ENCODE peak calls at places on chromosomes 5 and 9, in ten cellular contexts. One of them, this sample, is unnamed.

GRCh38 chr9:72635197-72635596 is 113.8 kb downstream of the TMC1 start:
- DNase-seq in MM.1S: peak; percentile 91
- DNase-seq in K562: no peak
- DNase-seq in astrocyte: no peak
- DNase-seq in OCI-LY7: no peak
- DNase-seq in fibroblast of lung: no peak
- DNase-seq in HepG2: no peak
- DNase-seq in neural progenitor cell: peak; percentile 27
- DNase-seq in GM23338: peak; percentile 82
- DNase-seq in IMR-90: no peak
- DNase-seq in this sample: no peak

GRCh38 chr9:93267681-93268505 is 84.0 kb downstream of the WNK2 start:
- DNase-seq in MM.1S: no peak
- DNase-seq in astrocyte: no peak
- DNase-seq in fibroblast of lung: no peak
- DNase-seq in IMR-90: no peak
- DNase-seq in K562: no peak
- DNase-seq in GM23338: no peak
- DNase-seq in OCI-LY7: peak; percentile 49
- DNase-seq in neural progenitor cell: no peak
- DNase-seq in HepG2: no peak
- DNase-seq in this sample: peak; percentile 69

GRCh38 chr9:128552744-128553221 is 396 bp downstream of the SPTAN1 start:
- DNase-seq in astrocyte: no peak
- DNase-seq in neural progenitor cell: peak; percentile 86
- DNase-seq in fibroblast of lung: no peak
- DNase-seq in OCI-LY7: peak; percentile 68
- DNase-seq in IMR-90: no peak
- DNase-seq in K562: peak; percentile 52
- DNase-seq in HepG2: no peak
- DNase-seq in GM23338: peak; percentile 61
- DNase-seq in MM.1S: peak; percentile 31
- DNase-seq in this sample: peak; percentile 86

GRCh38 chr5:143717400-143717799 is 94.6 kb upstream of the HMHB1 start:
- DNase-seq in GM23338: no peak
- DNase-seq in neural progenitor cell: no peak
- DNase-seq in IMR-90: peak; percentile 72
- DNase-seq in OCI-LY7: no peak
- DNase-seq in fibroblast of lung: peak; percentile 18
- DNase-seq in K562: no peak
- DNase-seq in MM.1S: no peak
- DNase-seq in HepG2: no peak
- DNase-seq in astrocyte: peak; percentile 91
- DNase-seq in this sample: peak; percentile 81

GRCh38 chr5:158456756-158457155 is 597.8 kb upstream of the CLINT1 start:
- DNase-seq in astrocyte: peak; percentile 95
- DNase-seq in IMR-90: peak; percentile 94
- DNase-seq in HepG2: peak; percentile 3
- DNase-seq in fibroblast of lung: peak; percentile 97
- DNase-seq in GM23338: no peak
- DNase-seq in OCI-LY7: no peak
- DNase-seq in neural progenitor cell: no peak
- DNase-seq in K562: no peak
- DNase-seq in MM.1S: no peak
- DNase-seq in this sample: peak; percentile 85

GRCh38 chr9:105608685-105609598 is 51.0 kb downstream of the FKTN start:
- DNase-seq in OCI-LY7: peak; percentile 75
- DNase-seq in GM23338: peak; percentile 79
- DNase-seq in fibroblast of lung: peak; percentile 71
- DNase-seq in MM.1S: peak; percentile 71
- DNase-seq in neural progenitor cell: peak; percentile 79
- DNase-seq in K562: peak; percentile 50
- DNase-seq in HepG2: peak; percentile 50
- DNase-seq in astrocyte: peak; percentile 29
- DNase-seq in IMR-90: peak; percentile 59
- DNase-seq in this sample: no peak

GRCh38 chr5:548256-548655 is 24.0 kb upstream of the SLC9A3 start:
- DNase-seq in HepG2: no peak
- DNase-seq in neural progenitor cell: no peak
- DNase-seq in MM.1S: no peak
- DNase-seq in OCI-LY7: no peak
- DNase-seq in astrocyte: no peak
- DNase-seq in K562: no peak
- DNase-seq in GM23338: no peak
- DNase-seq in IMR-90: peak; percentile 19
- DNase-seq in fibroblast of lung: no peak
- DNase-seq in this sample: no peak

GRCh38 chr9:70654144-70654543 is 239.7 kb upstream of the KLF9 start:
- DNase-seq in K562: no peak
- DNase-seq in MM.1S: no peak
- DNase-seq in neural progenitor cell: no peak
- DNase-seq in HepG2: no peak
- DNase-seq in IMR-90: no peak
- DNase-seq in astrocyte: no peak
- DNase-seq in GM23338: no peak
- DNase-seq in fibroblast of lung: no peak
- DNase-seq in OCI-LY7: no peak
- DNase-seq in this sample: no peak

GRCh38 chr9:128927731-128928411 is 7.1 kb downstream of the PHYHD1 start:
- DNase-seq in MM.1S: peak; percentile 38
- DNase-seq in K562: peak; percentile 75
- DNase-seq in astrocyte: peak; percentile 12
- DNase-seq in IMR-90: peak; percentile 47
- DNase-seq in fibroblast of lung: peak; percentile 51
- DNase-seq in OCI-LY7: peak; percentile 70
- DNase-seq in neural progenitor cell: peak; percentile 79
- DNase-seq in GM23338: peak; percentile 88
- DNase-seq in HepG2: no peak
- DNase-seq in this sample: peak; percentile 85

GRCh38 chr5:97575322-97575721 is 392.3 kb upstream of the RIOK2 start:
- DNase-seq in HepG2: no peak
- DNase-seq in fibroblast of lung: no peak
- DNase-seq in IMR-90: no peak
- DNase-seq in GM23338: no peak
- DNase-seq in OCI-LY7: no peak
- DNase-seq in K562: no peak
- DNase-seq in astrocyte: no peak
- DNase-seq in neural progenitor cell: no peak
- DNase-seq in MM.1S: no peak
- DNase-seq in this sample: no peak

GRCh38 chr5:80206282-80206681 is 49.6 kb downstream of the SERINC5 start:
- DNase-seq in GM23338: no peak
- DNase-seq in IMR-90: peak; percentile 86
- DNase-seq in OCI-LY7: no peak
- DNase-seq in fibroblast of lung: no peak
- DNase-seq in K562: no peak
- DNase-seq in MM.1S: no peak
- DNase-seq in neural progenitor cell: no peak
- DNase-seq in HepG2: no peak
- DNase-seq in astrocyte: peak; percentile 88
- DNase-seq in this sample: peak; percentile 92

GRCh38 chr9:133527444-133527920 is 2.7 kb upstream of the MYMK start:
- DNase-seq in fibroblast of lung: peak; percentile 22
- DNase-seq in GM23338: peak; percentile 35
- DNase-seq in neural progenitor cell: peak; percentile 51
- DNase-seq in HepG2: no peak
- DNase-seq in K562: no peak
- DNase-seq in MM.1S: no peak
- DNase-seq in astrocyte: no peak
- DNase-seq in OCI-LY7: no peak
- DNase-seq in IMR-90: no peak
- DNase-seq in this sample: no peak

GRCh38 chr9:79571309-79572031 is at the start of gene TLE4:
- DNase-seq in HepG2: peak; percentile 96
- DNase-seq in K562: peak; percentile 86
- DNase-seq in OCI-LY7: peak; percentile 100
- DNase-seq in neural progenitor cell: peak; percentile 100
- DNase-seq in IMR-90: peak; percentile 100
- DNase-seq in astrocyte: peak; percentile 100
- DNase-seq in fibroblast of lung: peak; percentile 100
- DNase-seq in MM.1S: peak; percentile 100
- DNase-seq in GM23338: peak; percentile 100
- DNase-seq in this sample: peak; percentile 98

GRCh38 chr9:13139641-13140171 is 139.8 kb downstream of the MPDZ start:
- DNase-seq in HepG2: peak; percentile 3
- DNase-seq in GM23338: peak; percentile 15
- DNase-seq in OCI-LY7: no peak
- DNase-seq in MM.1S: no peak
- DNase-seq in IMR-90: peak; percentile 91
- DNase-seq in K562: no peak
- DNase-seq in neural progenitor cell: no peak
- DNase-seq in fibroblast of lung: peak; percentile 90
- DNase-seq in astrocyte: peak; percentile 86
- DNase-seq in this sample: peak; percentile 43

GRCh38 chr5:65986050-65986451 is 59.7 kb downstream of the ERBIN start:
- DNase-seq in K562: no peak
- DNase-seq in IMR-90: peak; percentile 91
- DNase-seq in MM.1S: no peak
- DNase-seq in OCI-LY7: no peak
- DNase-seq in GM23338: no peak
- DNase-seq in neural progenitor cell: no peak
- DNase-seq in astrocyte: peak; percentile 47
- DNase-seq in HepG2: no peak
- DNase-seq in fibroblast of lung: peak; percentile 86
- DNase-seq in this sample: peak; percentile 91

GRCh38 chr5:154780128-154780527 is 25.0 kb downstream of the LARP1 start:
- DNase-seq in GM23338: no peak
- DNase-seq in IMR-90: no peak
- DNase-seq in MM.1S: no peak
- DNase-seq in OCI-LY7: no peak
- DNase-seq in HepG2: no peak
- DNase-seq in neural progenitor cell: no peak
- DNase-seq in fibroblast of lung: no peak
- DNase-seq in K562: no peak
- DNase-seq in astrocyte: no peak
- DNase-seq in this sample: no peak

GRCh38 chr5:154782326-154782725 is 27.1 kb downstream of the LARP1 start:
- DNase-seq in HepG2: no peak
- DNase-seq in neural progenitor cell: peak; percentile 52
- DNase-seq in MM.1S: no peak
- DNase-seq in OCI-LY7: no peak
- DNase-seq in IMR-90: no peak
- DNase-seq in astrocyte: no peak
- DNase-seq in K562: peak; percentile 70
- DNase-seq in fibroblast of lung: no peak
- DNase-seq in GM23338: peak; percentile 48
- DNase-seq in this sample: no peak

GRCh38 chr5:154779105-154779504 is 23.9 kb downstream of the LARP1 start:
- DNase-seq in HepG2: peak; percentile 77
- DNase-seq in astrocyte: peak; percentile 89
- DNase-seq in IMR-90: peak; percentile 93
- DNase-seq in K562: no peak
- DNase-seq in OCI-LY7: no peak
- DNase-seq in fibroblast of lung: peak; percentile 80
- DNase-seq in neural progenitor cell: no peak
- DNase-seq in GM23338: no peak
- DNase-seq in MM.1S: no peak
- DNase-seq in this sample: peak; percentile 93

GRCh38 chr5:154776167-154776566 is 21.0 kb downstream of the LARP1 start:
- DNase-seq in K562: peak; percentile 55
- DNase-seq in neural progenitor cell: no peak
- DNase-seq in fibroblast of lung: no peak
- DNase-seq in astrocyte: no peak
- DNase-seq in GM23338: no peak
- DNase-seq in IMR-90: no peak
- DNase-seq in MM.1S: no peak
- DNase-seq in OCI-LY7: no peak
- DNase-seq in HepG2: no peak
- DNase-seq in this sample: no peak

DNA sequence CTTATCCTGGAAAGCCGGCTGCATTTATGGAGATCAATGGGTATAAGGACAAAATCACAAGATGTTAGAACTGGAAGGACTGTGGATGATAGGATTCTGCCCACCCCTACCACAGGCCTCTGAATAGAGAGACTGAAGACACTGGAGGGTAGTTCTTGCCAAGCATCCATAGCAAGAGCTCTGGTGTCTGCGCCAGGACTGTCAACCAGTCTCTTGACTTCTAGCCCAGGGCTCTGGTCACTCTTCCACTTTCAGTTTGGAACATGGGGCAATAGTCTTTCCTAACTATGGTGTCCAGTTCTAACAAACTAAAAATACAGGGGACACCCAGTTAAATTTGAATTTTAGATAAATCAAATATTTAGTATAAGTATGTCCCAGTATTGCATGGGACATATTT is 23.4 kb downstream of the LARP1 start:
- DNase-seq in K562: no peak
- DNase-seq in OCI-LY7: no peak
- DNase-seq in IMR-90: no peak
- DNase-seq in neural progenitor cell: no peak
- DNase-seq in MM.1S: no peak
- DNase-seq in GM23338: no peak
- DNase-seq in astrocyte: no peak
- DNase-seq in HepG2: no peak
- DNase-seq in fibroblast of lung: peak; percentile 22
- DNase-seq in this sample: no peak
- H3K4me1 ChIP-seq in K562: peaks cover 35% of the 10 kb centered on the region
- H3K4me1 ChIP-seq in OCI-LY7: peaks cover 13% of the 10 kb centered on the region
- H3K4me1 ChIP-seq in IMR-90: peaks cover 20% of the 10 kb centered on the region
- H3K4me1 ChIP-seq in neural progenitor cell: peaks cover 41% of the 10 kb centered on the region
- H3K4me1 ChIP-seq in MM.1S: peaks cover 31% of the 10 kb centered on the region
- H3K4me1 ChIP-seq in GM23338: peaks cover 89% of the 10 kb centered on the region
- H3K4me1 ChIP-seq in astrocyte: peaks cover 11% of the 10 kb centered on the region
- H3K4me1 ChIP-seq in HepG2: peaks cover 93% of the 10 kb centered on the region
- H3K4me1 ChIP-seq in fibroblast of lung: peaks cover 7% of the 10 kb centered on the region
- H3K4me1 ChIP-seq in this sample: peaks cover 29% of the 10 kb centered on the region

GRCh38 chr5:171311698-171312083 is 2.6 kb downstream of the TLX3 start:
- DNase-seq in astrocyte: no peak
- DNase-seq in neural progenitor cell: no peak
- DNase-seq in GM23338: peak; percentile 25
- DNase-seq in K562: no peak
- DNase-seq in OCI-LY7: no peak
- DNase-seq in MM.1S: no peak
- DNase-seq in HepG2: no peak
- DNase-seq in fibroblast of lung: no peak
- DNase-seq in IMR-90: no peak
- DNase-seq in this sample: no peak
- H4K20me1 ChIP-seq in astrocyte: peaks cover 22% of the 10 kb centered on the region
- H4K20me1 ChIP-seq in neural progenitor cell: peaks cover 100% of the 10 kb centered on the region
- H4K20me1 ChIP-seq in GM23338: peaks cover 12% of the 10 kb centered on the region
- H4K20me1 ChIP-seq in K562: no peaks in the 10 kb centered on the region
- H4K20me1 ChIP-seq in OCI-LY7: no peaks in the 10 kb centered on the region
- H4K20me1 ChIP-seq in MM.1S: no peaks in the 10 kb centered on the region
- H4K20me1 ChIP-seq in HepG2: no peaks in the 10 kb centered on the region
- H4K20me1 ChIP-seq in fibroblast of lung: no peaks in the 10 kb centered on the region
- H4K20me1 ChIP-seq in IMR-90: peaks cover 9% of the 10 kb centered on the region
- H4K20me1 ChIP-seq in this sample: no peaks in the 10 kb centered on the region

GRCh38 chr5:180296778-180297177 is 4.9 kb upstream of the MAPK9 start:
- DNase-seq in GM23338: peak; percentile 32
- DNase-seq in OCI-LY7: peak; percentile 49
- DNase-seq in HepG2: no peak
- DNase-seq in neural progenitor cell: no peak
- DNase-seq in astrocyte: peak; percentile 31
- DNase-seq in K562: no peak
- DNase-seq in fibroblast of lung: peak; percentile 31
- DNase-seq in MM.1S: no peak
- DNase-seq in IMR-90: peak; percentile 13
- DNase-seq in this sample: no peak
- TF ChIP-seq CTCF in GM23338: no peak
- TF ChIP-seq CTCF in OCI-LY7: peak; percentile 42
- TF ChIP-seq CTCF in HepG2: no peak
- TF ChIP-seq CTCF in neural progenitor cell: no peak
- TF ChIP-seq CTCF in astrocyte: no peak
- TF ChIP-seq CTCF in K562: no peak
- TF ChIP-seq CTCF in fibroblast of lung: no peak
- TF ChIP-seq CTCF in MM.1S: no peak
- TF ChIP-seq CTCF in IMR-90: peak; percentile 2
- TF ChIP-seq CTCF in this sample: no peak

GRCh38 chr9:136090060-136090735 is 4.9 kb downstream of the NACC2 start:
- DNase-seq in astrocyte: no peak
- DNase-seq in K562: no peak
- DNase-seq in MM.1S: no peak
- DNase-seq in OCI-LY7: no peak
- DNase-seq in fibroblast of lung: no peak
- DNase-seq in neural progenitor cell: peak; percentile 0
- DNase-seq in GM23338: no peak
- DNase-seq in HepG2: no peak
- DNase-seq in IMR-90: no peak
- DNase-seq in this sample: peak; percentile 85
- H3K4me1 ChIP-seq in astrocyte: peaks cover 30% of the 10 kb centered on the region
- H3K4me1 ChIP-seq in K562: peaks cover 86% of the 10 kb centered on the region
- H3K4me1 ChIP-seq in MM.1S: no peaks in the 10 kb centered on the region
- H3K4me1 ChIP-seq in OCI-LY7: peaks cover 14% of the 10 kb centered on the region
- H3K4me1 ChIP-seq in fibroblast of lung: peaks cover 7% of the 10 kb centered on the region
- H3K4me1 ChIP-seq in neural progenitor cell: peaks cover 38% of the 10 kb centered on the region
- H3K4me1 ChIP-seq in GM23338: peaks cover 31% of the 10 kb centered on the region
- H3K4me1 ChIP-seq in HepG2: peaks cover 36% of the 10 kb centered on the region
- H3K4me1 ChIP-seq in IMR-90: peaks cover 18% of the 10 kb centered on the region
- H3K4me1 ChIP-seq in this sample: peaks cover 7% of the 10 kb centered on the region